ENCODE peak calls at places on chromosomes 4 and X, in ten cellular contexts. X, M, S, J, F, A, Q, Z, Y and V are unnamed samples. For H3K4me1 and H3K27me3, the result is how much of the 10 kb centered on the place peaks cover.

GRCh38 chr4:43253511-43253910 is 361.0 kb downstream of the GRXCR1 start:
- DNase-seq in S (no peak), J (no peak), F (no peak), A (no peak), Z (no peak), Q (no peak), M (no peak), X (no peak), Y (no peak), V (no peak)

GRCh38 chrX:13658602-13659001 is 5.7 kb downstream of the TCEANC start:
- DNase-seq in Q (no peak), Y (no peak), J (no peak), X (no peak), Z (peak), S (peak), A (no peak), M (peak), F (no peak), V (no peak)

GRCh38 chrX:65643046-65643785 is 24.2 kb upstream of the MSN start:
- DNase-seq in Z (peak), J (no peak), Y (no peak), A (no peak), M (peak), X (no peak), S (no peak), Q (no peak), F (no peak), V (no peak)

GRCh38 chrX:10617964-10618342 is 2.4 kb downstream of the MID1 start:
- DNase-seq in J (no peak), Z (peak), Q (no peak), A (no peak), X (no peak), F (no peak), S (peak), M (peak), Y (no peak), V (peak)

GRCh38 chr4:76947369-76947768 is 2.2 kb upstream of the SEPTIN11 start:
- DNase-seq in A (no peak), X (no peak), Y (no peak), M (no peak), J (no peak), S (no peak), Z (no peak), F (no peak), Q (peak), V (no peak)

GRCh38 chrX:136262241-136262640 is 11.0 kb upstream of the MAP7D3 start:
- DNase-seq in S (no peak), X (no peak), Q (no peak), M (no peak), F (no peak), J (no peak), Z (no peak), Y (no peak), A (no peak), V (no peak)

GRCh38 chr4:140172960-140173359 is 19.0 kb upstream of the MAML3 start:
- DNase-seq in Z (no peak), A (no peak), F (no peak), M (no peak), S (no peak), Q (no peak), Y (no peak), X (no peak), J (no peak), V (no peak)

GRCh38 chr4:101183224-101183623 is 164.1 kb downstream of the PPP3CA start:
- DNase-seq in A (no peak), F (no peak), Z (no peak), Q (no peak), M (no peak), J (no peak), S (no peak), Y (no peak), X (no peak), V (no peak)

GRCh38 chr4:24754586-24754985 is 40.8 kb upstream of the SOD3 start:
- DNase-seq in Z (no peak), A (no peak), J (no peak), X (no peak), F (no peak), S (no peak), Y (no peak), M (no peak), Q (no peak), V (no peak)

GRCh38 chrX:129600981-129601424 is 53.8 kb downstream of the APLN start:
- DNase-seq in F (no peak), Q (peak), X (no peak), S (no peak), A (no peak), M (peak), Z (peak), J (no peak), Y (no peak), V (peak)

GRCh38 chrX:68672581-68673318 is 25.3 kb downstream of the STARD8 start:
- DNase-seq in F (no peak), Y (no peak), S (no peak), Q (peak), X (no peak), M (no peak), J (no peak), A (no peak), Z (no peak), V (no peak)

GRCh38 chr4:2837904-2838496 is 5.6 kb upstream of the ADD1 start:
- DNase-seq in F (peak), M (no peak), X (no peak), S (no peak), Y (peak), Z (peak), J (no peak), A (peak), Q (peak), V (no peak)

GRCh38 chr4:13990596-13991589 is 363.4 kb upstream of the BOD1L1 start:
- DNase-seq in J (no peak), Y (no peak), M (no peak), A (no peak), X (no peak), Q (no peak), Z (peak), S (no peak), F (no peak), V (no peak)

GRCh38 chr4:25970691-25971427 is 56.8 kb downstream of the SMIM20 start:
- DNase-seq in F (no peak), S (peak), M (no peak), A (no peak), Z (peak), Q (peak), Y (no peak), X (peak), J (no peak), V (peak)

GRCh38 chrX:74187211-74187610 is 116.8 kb upstream of the ZCCHC13 start:
- DNase-seq in F (no peak), Y (no peak), M (no peak), S (no peak), X (no peak), Z (peak), J (no peak), A (no peak), Q (no peak), V (no peak)

GRCh38 chr4:71136071-71136470 is 142.6 kb downstream of the DCK start:
- DNase-seq in Y (no peak), F (no peak), X (no peak), S (no peak), M (no peak), A (no peak), J (no peak), Z (no peak), Q (no peak), V (no peak)

GRCh38 chr4:57291911-57292310 is 181.7 kb upstream of the IGFBP7 start:
- DNase-seq in Y (no peak), X (no peak), Z (no peak), A (no peak), J (no peak), Q (no peak), S (no peak), F (no peak), M (no peak), V (no peak)

GRCh38 chr4:169059294-169060201 is 49.5 kb upstream of the CBR4 start:
- DNase-seq in Z (peak), S (no peak), F (no peak), Y (peak), A (no peak), X (no peak), J (no peak), M (no peak), Q (no peak), V (no peak)

GRCh38 chr4:183808102-183808466 is 97.0 kb upstream of the STOX2 start:
- DNase-seq in Z (no peak), X (no peak), Y (no peak), F (no peak), J (no peak), M (no peak), A (no peak), Q (peak), S (no peak), V (no peak)

GRCh38 chrX:41468647-41469323 is 21.6 kb downstream of the NYX start:
- DNase-seq in S (no peak), F (peak), Q (no peak), J (no peak), X (no peak), A (no peak), Z (peak), M (peak), Y (no peak), V (no peak)

GRCh38 chrX:11787564-11787963 is 29.5 kb downstream of the MSL3 start:
- DNase-seq in M (peak), A (peak), S (peak), X (peak), Y (peak), F (peak), Q (peak), Z (peak), J (peak), V (peak)

DNA sequence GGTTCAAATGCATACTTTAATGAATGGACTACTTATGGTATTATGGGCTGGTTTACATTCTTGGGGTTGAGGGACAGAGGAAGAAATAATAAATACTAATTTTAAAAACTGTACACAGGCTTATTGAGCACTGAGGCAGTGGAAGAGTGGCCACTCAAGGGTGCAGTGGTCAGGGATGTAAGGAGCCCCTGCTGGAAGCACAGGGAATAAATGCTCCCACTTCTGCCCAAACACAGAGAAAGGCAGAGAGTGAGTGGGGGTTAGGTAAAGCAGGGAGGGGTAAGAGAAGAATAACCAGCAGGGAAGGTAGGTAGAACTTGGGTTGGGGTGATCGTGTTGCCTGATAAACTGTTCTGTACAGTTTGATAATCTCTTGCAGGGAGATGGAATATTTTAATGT is 60.0 kb downstream of the GAB1 start:
- DNase-seq in F (no peak), A (no peak), X (no peak), Y (no peak), M (no peak), Q (no peak), S (no peak), J (no peak), Z (no peak), V (no peak)
- H3K4me1 ChIP-seq in F (under half), A (under half), X (under half), Y (under half), M (under half), Q (under half), S (under half), J (under half), Z (under half), V (under half)

GRCh38 chrX:131262200-131262599 is 26.9 kb downstream of the IGSF1 start:
- DNase-seq in Y (no peak), M (no peak), J (no peak), F (no peak), A (no peak), X (no peak), S (no peak), Q (no peak), Z (no peak), V (no peak)
- H3K27me3 ChIP-seq in Y (under half), M (under half), J (under half), F (under half), A (under half), X (under half), S (under half), Q (under half), Z (under half), V (under half)

GRCh38 chr4:129545599-129546278 is 449.8 kb downstream of the C4orf33 start:
- DNase-seq in J (no peak), Y (peak), A (no peak), Q (no peak), M (peak), S (no peak), Z (peak), F (peak), X (no peak), V (peak)
- H3K4me3 ChIP-seq in J (no peak), Y (no peak), A (no peak), Q (no peak), M (no peak), S (no peak), Z (no peak), F (no peak), X (no peak), V (no peak)

DNA sequence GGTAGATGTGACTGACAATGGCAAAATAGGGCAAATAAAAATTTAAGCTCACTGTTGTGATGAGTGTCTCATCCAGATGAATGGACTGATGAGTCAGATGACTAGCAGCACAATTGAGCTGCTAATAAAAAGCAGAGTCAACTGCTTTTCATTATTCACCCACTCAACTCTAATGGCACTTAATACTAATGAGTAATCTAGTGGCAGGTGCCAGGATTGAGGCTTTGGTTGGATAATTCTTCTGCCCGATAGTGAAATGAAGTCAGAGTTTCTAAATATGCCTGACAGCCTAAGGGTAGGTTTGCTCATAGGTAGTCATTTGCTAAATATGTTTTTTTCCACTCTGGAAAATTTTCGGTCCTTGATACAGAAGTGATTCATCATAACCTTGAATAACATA is 10.4 kb downstream of the OGT start:
- DNase-seq in S (no peak), A (no peak), Z (peak), F (no peak), M (no peak), Q (no peak), J (no peak), Y (no peak), X (no peak), V (peak)
- H3K4me1 ChIP-seq in S (under half), A (half or more), Z (under half), F (half or more), M (under half), Q (under half), J (under half), Y (under half), X (under half), V (under half)

DNA sequence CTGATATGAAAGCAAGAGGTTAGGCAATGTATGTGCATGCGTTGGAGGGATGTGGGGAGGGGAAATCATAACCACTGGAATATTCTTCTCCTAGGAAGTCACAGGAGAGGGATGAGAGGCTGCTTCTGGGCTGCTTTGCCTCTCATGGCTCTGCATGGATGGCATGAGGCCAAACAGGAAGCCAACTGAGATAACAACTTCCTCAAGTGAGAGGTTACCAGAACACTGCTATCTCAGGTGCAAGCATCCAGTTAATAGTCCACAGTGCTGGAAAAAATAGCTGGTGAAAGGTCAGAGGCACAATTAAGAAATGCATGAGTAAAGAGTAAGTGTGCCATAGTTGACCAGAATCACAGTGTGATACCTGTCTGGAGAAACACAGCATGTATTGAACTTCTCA is 113.3 kb downstream of the ELOVL6 start:
- DNase-seq in Q (no peak), J (peak), A (peak), X (no peak), Z (no peak), S (peak), M (no peak), F (no peak), Y (no peak), V (peak)
- H3K27me3 ChIP-seq in Q (under half), J (under half), A (under half), X (under half), Z (under half), S (under half), M (under half), F (under half), Y (under half), V (under half)

GRCh38 chr4:110188113-110188512 is 10.3 kb downstream of the ELOVL6 start:
- DNase-seq in Z (no peak), J (no peak), M (no peak), F (no peak), A (no peak), S (no peak), Y (no peak), Q (no peak), X (no peak), V (no peak)

GRCh38 chr4:110184124-110184790 is 14.2 kb downstream of the ELOVL6 start:
- DNase-seq in F (no peak), Z (no peak), Q (peak), M (no peak), A (no peak), Y (no peak), X (no peak), S (no peak), J (no peak), V (no peak)

GRCh38 chr4:110183058-110183457 is 15.4 kb downstream of the ELOVL6 start:
- DNase-seq in F (no peak), Q (no peak), M (no peak), A (no peak), J (no peak), S (no peak), Z (no peak), Y (no peak), X (no peak), V (no peak)

GRCh38 chr4:110183643-110184042 is 14.8 kb downstream of the ELOVL6 start:
- DNase-seq in Z (no peak), J (no peak), S (no peak), X (no peak), Y (no peak), F (no peak), A (no peak), M (no peak), Q (no peak), V (no peak)

DNA sequence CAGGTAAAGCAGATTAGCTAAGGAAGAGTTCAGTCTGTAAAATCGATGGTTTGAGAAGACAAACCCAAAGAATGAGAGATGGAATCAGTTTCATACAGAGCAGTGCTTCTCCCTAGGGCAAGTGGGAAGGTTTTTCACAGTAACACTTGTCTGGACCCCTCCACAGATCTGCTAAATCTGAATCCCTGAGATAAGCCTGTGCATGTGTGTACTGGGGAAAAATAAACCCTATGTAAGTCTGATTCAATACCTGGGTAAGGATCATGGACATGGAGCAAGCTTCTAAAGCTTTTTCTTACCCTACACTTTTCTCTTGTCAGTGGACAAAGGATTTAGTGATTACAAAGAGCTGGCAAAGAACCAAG is 13.6 kb downstream of the ELOVL6 start:
- DNase-seq in A (no peak), F (no peak), M (no peak), Y (no peak), Z (no peak), S (no peak), J (no peak), Q (no peak), X (no peak), V (no peak)
- H3K4me3 ChIP-seq in A (no peak), F (no peak), M (no peak), Y (no peak), Z (no peak), S (no peak), J (no peak), Q (peak), X (no peak), V (no peak)

GRCh38 chr4:8202526-8203375 is 3.7 kb downstream of the SH3TC1 start:
- DNase-seq in J (no peak), Z (no peak), A (no peak), Q (no peak), S (no peak), X (no peak), F (no peak), Y (no peak), M (no peak), V (no peak)
- H3K4me1 ChIP-seq in J (under half), Z (under half), A (half or more), Q (under half), S (under half), X (half or more), F (half or more), Y (under half), M (under half), V (under half)

GRCh38 chrX:85288992-85289723 is 45.4 kb downstream of the ZNF711 start:
- DNase-seq in F (no peak), Z (no peak), X (no peak), A (no peak), S (no peak), Y (no peak), Q (no peak), J (no peak), M (no peak), V (no peak)
- H3K27me3 ChIP-seq in F (under half), Z (under half), X (under half), A (under half), S (under half), Y (under half), Q (under half), J (under half), M (under half), V (under half)

GRCh38 chr4:131470360-131470759 is 1678.7 kb upstream of the PCDH10 start:
- DNase-seq in X (no peak), Q (no peak), Y (no peak), Z (no peak), M (no peak), S (no peak), F (no peak), J (no peak), A (no peak), V (no peak)
- H3K4me3 ChIP-seq in X (no peak), Q (no peak), Y (no peak), Z (no peak), M (no peak), S (no peak), F (no peak), J (no peak), A (no peak), V (no peak)

GRCh38 chr4:147638365-147638764 is 21.2 kb downstream of the TMEM184C start:
- DNase-seq in J (no peak), M (no peak), A (no peak), Q (no peak), X (no peak), S (no peak), F (no peak), Z (no peak), Y (no peak), V (no peak)
- H3K4me1 ChIP-seq in J (under half), M (under half), A (under half), Q (under half), X (under half), S (under half), F (under half), Z (under half), Y (under half), V (under half)